ENCODE peak calls at places on chromosomes 5 and 9, in ten cellular contexts. B, W, T, I, Z, Q, J, C, O and U are unnamed samples.
A peak's percentile ranks its signal among the peaks of the same experiment; 100 is the strongest.

GRCh38 chr5:169696621-169697517 is 59.8 kb downstream of the DOCK2 start:
- DNase-seq in B (peak; percentile 40), W (no peak), T (no peak), I (no peak), Z (no peak), Q (no peak), J (peak; percentile 34), C (no peak), O (no peak), U (no peak)

GRCh38 chr5:128196791-128197190 is 113.2 kb downstream of the SLC12A2 start:
- DNase-seq in B (no peak), W (no peak), T (no peak), I (no peak), Z (no peak), Q (no peak), J (no peak), C (no peak), O (no peak), U (no peak)

GRCh38 chr5:142303576-142303975 is 21.2 kb downstream of the SPRY4 start:
- DNase-seq in B (no peak), W (no peak), T (no peak), I (no peak), Z (no peak), Q (no peak), J (no peak), C (no peak), O (no peak), U (no peak)

GRCh38 chr9:117706421-117707150 is 2.4 kb downstream of the TLR4 start:
- DNase-seq in B (peak; percentile 93), W (no peak), T (no peak), I (no peak), Z (no peak), Q (no peak), J (peak; percentile 49), C (no peak), O (no peak), U (no peak)

GRCh38 chr9:115109486-115109885 is 8.5 kb downstream of the TNC start:
- DNase-seq in B (no peak), W (no peak), T (no peak), I (no peak), Z (no peak), Q (no peak), J (peak; percentile 62), C (no peak), O (no peak), U (no peak)

GRCh38 chr9:20351715-20352114 is 270.6 kb downstream of the MLLT3 start:
- DNase-seq in B (no peak), W (no peak), T (no peak), I (no peak), Z (no peak), Q (no peak), J (no peak), C (no peak), O (no peak), U (no peak)

GRCh38 chr5:95858661-95859326 is 36.3 kb upstream of the GLRX start:
- DNase-seq in B (peak; percentile 99), W (peak; percentile 93), T (peak; percentile 95), I (peak; percentile 84), Z (peak; percentile 69), Q (peak; percentile 72), J (peak; percentile 99), C (peak; percentile 91), O (peak; percentile 90), U (peak; percentile 96)

GRCh38 chr9:124835026-124835501 is 18.2 kb upstream of the WDR38 start:
- DNase-seq in B (peak; percentile 94), W (peak; percentile 85), T (no peak), I (no peak), Z (peak; percentile 43), Q (no peak), J (peak; percentile 50), C (peak; percentile 21), O (no peak), U (peak; percentile 89)

GRCh38 chr5:94480511-94480910 is 137.9 kb downstream of the KIAA0825 start:
- DNase-seq in B (no peak), W (no peak), T (no peak), I (no peak), Z (no peak), Q (no peak), J (no peak), C (no peak), O (no peak), U (no peak)

GRCh38 chr9:36450110-36450732 is 50.2 kb upstream of the RNF38 start:
- DNase-seq in B (peak; percentile 74), W (no peak), T (no peak), I (peak; percentile 61), Z (no peak), Q (peak; percentile 5), J (peak; percentile 25), C (no peak), O (no peak), U (no peak)

GRCh38 chr5:14727428-14727865 is 62.9 kb downstream of the OTULIN start:
- DNase-seq in B (peak; percentile 89), W (peak; percentile 76), T (no peak), I (peak; percentile 87), Z (no peak), Q (peak; percentile 31), J (peak; percentile 60), C (peak; percentile 69), O (peak; percentile 89), U (peak; percentile 86)

GRCh38 chr9:3403315-3403714 is 122.5 kb downstream of the RFX3 start:
- DNase-seq in B (peak; percentile 77), W (no peak), T (no peak), I (no peak), Z (no peak), Q (no peak), J (no peak), C (no peak), O (no peak), U (no peak)

GRCh38 chr9:88976888-88977257 is 14.4 kb upstream of the S1PR3 start:
- DNase-seq in B (no peak), W (no peak), T (peak; percentile 14), I (no peak), Z (no peak), Q (no peak), J (no peak), C (no peak), O (no peak), U (no peak)

GRCh38 chr5:150181035-150181434 is 8.8 kb upstream of the SLC6A7 start:
- DNase-seq in B (no peak), W (no peak), T (no peak), I (no peak), Z (no peak), Q (no peak), J (peak; percentile 19), C (no peak), O (no peak), U (no peak)

GRCh38 chr9:108784998-108785397 is 70.8 kb downstream of the ACTL7B start:
- DNase-seq in B (no peak), W (no peak), T (no peak), I (no peak), Z (no peak), Q (no peak), J (no peak), C (no peak), O (no peak), U (no peak)

GRCh38 chr5:52983731-52984620 is 5.2 kb upstream of the ITGA2 start:
- DNase-seq in B (no peak), W (no peak), T (no peak), I (no peak), Z (no peak), Q (no peak), J (peak; percentile 72), C (no peak), O (no peak), U (no peak)

GRCh38 chr5:154370119-154370518 is 75.7 kb upstream of the SAP30L start:
- DNase-seq in B (no peak), W (no peak), T (no peak), I (no peak), Z (no peak), Q (no peak), J (peak; percentile 49), C (no peak), O (no peak), U (no peak)

GRCh38 chr9:131271506-131271931 is 4.8 kb downstream of the FAM78A start:
- DNase-seq in B (no peak), W (no peak), T (no peak), I (no peak), Z (no peak), Q (no peak), J (no peak), C (no peak), O (no peak), U (no peak)

GRCh38 chr5:64693636-64694035 is 3.3 kb downstream of the SHISAL2B start:
- DNase-seq in B (no peak), W (no peak), T (no peak), I (no peak), Z (no peak), Q (no peak), J (no peak), C (no peak), O (no peak), U (no peak)

GRCh38 chr9:87381050-87381711 is 116.5 kb upstream of the DAPK1 start:
- DNase-seq in B (no peak), W (no peak), T (no peak), I (no peak), Z (no peak), Q (no peak), J (peak; percentile 60), C (no peak), O (no peak), U (no peak)

GRCh38 chr5:13359326-13359725 is 585.2 kb downstream of the DNAH5 start:
- DNase-seq in B (no peak), W (no peak), T (no peak), I (no peak), Z (no peak), Q (no peak), J (no peak), C (no peak), O (no peak), U (no peak)

GRCh38 chr9:2181794-2182193 is 166.6 kb downstream of the SMARCA2 start:
- DNase-seq in B (peak; percentile 73), W (peak; percentile 28), T (no peak), I (no peak), Z (no peak), Q (no peak), J (no peak), C (no peak), O (no peak), U (no peak)

GRCh38 chr5:117621921-117622320 is 1047.3 kb upstream of the SEMA6A start:
- DNase-seq in B (peak; percentile 81), W (no peak), T (no peak), I (peak; percentile 94), Z (no peak), Q (no peak), J (no peak), C (no peak), O (peak; percentile 72), U (no peak)